ENCODE peak calls at places on chromosomes 7 and 10, in six cellular contexts. M, W, U, J, B and R are unnamed samples.

GRCh38 chr7:133484135-133484534 is 231.3 kb downstream of the EXOC4 start:
- DNase-seq in J (peak; percentile 18), U (no peak), W (peak; percentile 3), M (no peak), B (no peak), R (no peak)

GRCh38 chr10:125769175-125769574 is 6.4 kb downstream of the MMP21 start:
- DNase-seq in J (no peak), M (no peak), U (no peak), B (no peak), W (no peak), R (no peak)

GRCh38 chr7:126856691-126857291 is 395.9 kb downstream of the GRM8 start:
- DNase-seq in U (no peak), M (no peak), B (no peak), W (peak; percentile 46), J (no peak), R (peak; percentile 12)

GRCh38 chr10:106175760-106176377 is 988.6 kb downstream of the SORCS1 start:
- DNase-seq in J (no peak), W (peak; percentile 30), U (no peak), M (no peak), B (no peak), R (no peak)

GRCh38 chr7:51878869-51879268 is 562.3 kb upstream of the COBL start:
- DNase-seq in M (no peak), J (no peak), B (no peak), W (no peak), U (no peak), R (no peak)

GRCh38 chr10:108132303-108132702 is 967.8 kb upstream of the SORCS1 start:
- DNase-seq in W (no peak), U (no peak), M (no peak), B (peak; percentile 2), J (no peak), R (no peak)

GRCh38 chr7:27784399-27785053 is 44.6 kb downstream of the TAX1BP1 start:
- DNase-seq in W (peak; percentile 73), J (no peak), M (no peak), U (no peak), B (no peak), R (peak; percentile 21)

GRCh38 chr7:13850185-13850752 is 139.2 kb downstream of the ETV1 start:
- DNase-seq in J (no peak), U (peak; percentile 36), W (peak; percentile 98), B (peak; percentile 12), M (peak; percentile 72), R (peak; percentile 28)

GRCh38 chr7:4115442-4115841 is 566.7 kb upstream of the FOXK1 start:
- DNase-seq in J (no peak), B (no peak), W (no peak), U (no peak), M (no peak), R (no peak)

GRCh38 chr7:26153823-26154783 is 2.1 kb downstream of the NFE2L3 start:
- DNase-seq in M (no peak), U (no peak), J (no peak), B (no peak), W (peak; percentile 83), R (no peak)